ENCODE peak calls at places on chromosome 6, in ten cellular contexts. One of them, this sample, is unnamed.

GRCh38 chr6:17431581-17431980 is 38.2 kb downstream of the CAP2 start:
- DNase-seq in EL: peak
- DNase-seq in M059J: peak
- DNase-seq in HCEC 1CT: peak
- DNase-seq in stimulated activated naive B cell treated with anti-CD40 and anti-IgM and Interleukin-4, amounts not matched to agents 10 μg/mL and 1 μg/mL and 100 μg/mL, for 72 hours: no peak
- DNase-seq in hepatocyte: no peak
- DNase-seq in ACHN: peak
- DNase-seq in retina: no peak
- DNase-seq in NCI-H460: no peak
- DNase-seq in LoVo: no peak
- DNase-seq in this sample: no peak

GRCh38 chr6:90917371-90917770 is 330.5 kb upstream of the MAP3K7 start:
- DNase-seq in M059J: no peak
- DNase-seq in NCI-H460: no peak
- DNase-seq in retina: no peak
- DNase-seq in stimulated activated naive B cell treated with anti-CD40 and anti-IgM and Interleukin-4, amounts not matched to agents 10 μg/mL and 1 μg/mL and 100 μg/mL, for 72 hours: no peak
- DNase-seq in EL: no peak
- DNase-seq in LoVo: no peak
- DNase-seq in hepatocyte: no peak
- DNase-seq in HCEC 1CT: no peak
- DNase-seq in ACHN: no peak
- DNase-seq in this sample: no peak

GRCh38 chr6:124753001-124753400 is 209.2 kb upstream of the RNF217 start:
- DNase-seq in EL: no peak
- DNase-seq in hepatocyte: no peak
- DNase-seq in M059J: no peak
- DNase-seq in NCI-H460: no peak
- DNase-seq in retina: no peak
- DNase-seq in ACHN: no peak
- DNase-seq in LoVo: no peak
- DNase-seq in HCEC 1CT: no peak
- DNase-seq in stimulated activated naive B cell treated with anti-CD40 and anti-IgM and Interleukin-4, amounts not matched to agents 10 μg/mL and 1 μg/mL and 100 μg/mL, for 72 hours: no peak
- DNase-seq in this sample: no peak

GRCh38 chr6:35796236-35796635 is 887 bp downstream of the CLPS start:
- DNase-seq in M059J: no peak
- DNase-seq in HCEC 1CT: no peak
- DNase-seq in ACHN: no peak
- DNase-seq in stimulated activated naive B cell treated with anti-CD40 and anti-IgM and Interleukin-4, amounts not matched to agents 10 μg/mL and 1 μg/mL and 100 μg/mL, for 72 hours: no peak
- DNase-seq in NCI-H460: no peak
- DNase-seq in LoVo: no peak
- DNase-seq in hepatocyte: no peak
- DNase-seq in retina: no peak
- DNase-seq in EL: no peak
- DNase-seq in this sample: no peak

GRCh38 chr6:227074-227782 is 65.1 kb upstream of the DUSP22 start:
- DNase-seq in retina: no peak
- DNase-seq in ACHN: no peak
- DNase-seq in M059J: no peak
- DNase-seq in EL: no peak
- DNase-seq in LoVo: no peak
- DNase-seq in stimulated activated naive B cell treated with anti-CD40 and anti-IgM and Interleukin-4, amounts not matched to agents 10 μg/mL and 1 μg/mL and 100 μg/mL, for 72 hours: peak
- DNase-seq in HCEC 1CT: no peak
- DNase-seq in NCI-H460: no peak
- DNase-seq in hepatocyte: no peak
- DNase-seq in this sample: peak

GRCh38 chr6:43924222-43924702 is 154.3 kb downstream of the VEGFA start:
- DNase-seq in LoVo: no peak
- DNase-seq in stimulated activated naive B cell treated with anti-CD40 and anti-IgM and Interleukin-4, amounts not matched to agents 10 μg/mL and 1 μg/mL and 100 μg/mL, for 72 hours: peak
- DNase-seq in EL: peak
- DNase-seq in retina: no peak
- DNase-seq in M059J: peak
- DNase-seq in HCEC 1CT: no peak
- DNase-seq in NCI-H460: no peak
- DNase-seq in ACHN: peak
- DNase-seq in hepatocyte: no peak
- DNase-seq in this sample: no peak

GRCh38 chr6:128111096-128111495 is 210.2 kb upstream of the THEMIS start:
- DNase-seq in LoVo: no peak
- DNase-seq in hepatocyte: no peak
- DNase-seq in NCI-H460: no peak
- DNase-seq in retina: no peak
- DNase-seq in EL: no peak
- DNase-seq in M059J: peak
- DNase-seq in stimulated activated naive B cell treated with anti-CD40 and anti-IgM and Interleukin-4, amounts not matched to agents 10 μg/mL and 1 μg/mL and 100 μg/mL, for 72 hours: no peak
- DNase-seq in ACHN: no peak
- DNase-seq in HCEC 1CT: no peak
- DNase-seq in this sample: no peak

GRCh38 chr6:81938991-81939773 is 186.7 kb upstream of the TENT5A start:
- DNase-seq in stimulated activated naive B cell treated with anti-CD40 and anti-IgM and Interleukin-4, amounts not matched to agents 10 μg/mL and 1 μg/mL and 100 μg/mL, for 72 hours: no peak
- DNase-seq in HCEC 1CT: peak
- DNase-seq in NCI-H460: no peak
- DNase-seq in LoVo: peak
- DNase-seq in ACHN: no peak
- DNase-seq in M059J: peak
- DNase-seq in hepatocyte: no peak
- DNase-seq in EL: peak
- DNase-seq in retina: no peak
- DNase-seq in this sample: no peak

GRCh38 chr6:84618046-84618752 is 146.2 kb downstream of the TBX18 start:
- DNase-seq in stimulated activated naive B cell treated with anti-CD40 and anti-IgM and Interleukin-4, amounts not matched to agents 10 μg/mL and 1 μg/mL and 100 μg/mL, for 72 hours: no peak
- DNase-seq in M059J: peak
- DNase-seq in NCI-H460: no peak
- DNase-seq in HCEC 1CT: peak
- DNase-seq in hepatocyte: no peak
- DNase-seq in LoVo: no peak
- DNase-seq in ACHN: no peak
- DNase-seq in retina: no peak
- DNase-seq in EL: peak
- DNase-seq in this sample: no peak

GRCh38 chr6:118660218-118660569 is 8.8 kb upstream of the CEP85L start:
- DNase-seq in LoVo: no peak
- DNase-seq in ACHN: no peak
- DNase-seq in M059J: no peak
- DNase-seq in stimulated activated naive B cell treated with anti-CD40 and anti-IgM and Interleukin-4, amounts not matched to agents 10 μg/mL and 1 μg/mL and 100 μg/mL, for 72 hours: no peak
- DNase-seq in NCI-H460: no peak
- DNase-seq in EL: peak
- DNase-seq in retina: peak
- DNase-seq in HCEC 1CT: no peak
- DNase-seq in hepatocyte: peak
- DNase-seq in this sample: no peak